ENCODE peak calls at places on chromosomes 1 and 21, in ten cellular contexts. One of them, this sample, is unnamed.

GRCh38 chr21:18298228-18298627 is 53.6 kb downstream of the CHODL start:
- DNase-seq in activated CD4-positive, alpha-beta T cell treated with anti-CD3 and anti-CD28 coated beads, Interleukin-2, amount 50 U/mL, for 48 hours: no peak
- DNase-seq in kidney epithelial cell: no peak
- DNase-seq in NCI-H1417: peak
- DNase-seq in ACHN: no peak
- DNase-seq in left cardiac atrium: no peak
- DNase-seq in memory B cell: no peak
- DNase-seq in T follicular helper cell: no peak
- DNase-seq in SK-N-DZ: no peak
- DNase-seq in HuH-7: no peak
- DNase-seq in this sample: no peak

GRCh38 chr1:39981957-39982356 is 27.0 kb downstream of the MFSD2A start:
- DNase-seq in activated CD4-positive, alpha-beta T cell treated with anti-CD3 and anti-CD28 coated beads, Interleukin-2, amount 50 U/mL, for 48 hours: no peak
- DNase-seq in kidney epithelial cell: peak
- DNase-seq in NCI-H1417: no peak
- DNase-seq in ACHN: peak
- DNase-seq in left cardiac atrium: no peak
- DNase-seq in memory B cell: no peak
- DNase-seq in T follicular helper cell: no peak
- DNase-seq in SK-N-DZ: no peak
- DNase-seq in HuH-7: no peak
- DNase-seq in this sample: peak

GRCh38 chr21:28447453-28447852 is 545.2 kb downstream of the LTN1 start:
- DNase-seq in activated CD4-positive, alpha-beta T cell treated with anti-CD3 and anti-CD28 coated beads, Interleukin-2, amount 50 U/mL, for 48 hours: no peak
- DNase-seq in kidney epithelial cell: no peak
- DNase-seq in NCI-H1417: no peak
- DNase-seq in ACHN: no peak
- DNase-seq in left cardiac atrium: no peak
- DNase-seq in memory B cell: no peak
- DNase-seq in T follicular helper cell: no peak
- DNase-seq in SK-N-DZ: no peak
- DNase-seq in HuH-7: no peak
- DNase-seq in this sample: no peak

GRCh38 chr1:110927484-110928075 is 36.1 kb downstream of the LRIF1 start:
- DNase-seq in activated CD4-positive, alpha-beta T cell treated with anti-CD3 and anti-CD28 coated beads, Interleukin-2, amount 50 U/mL, for 48 hours: no peak
- DNase-seq in kidney epithelial cell: no peak
- DNase-seq in NCI-H1417: no peak
- DNase-seq in ACHN: peak
- DNase-seq in left cardiac atrium: no peak
- DNase-seq in memory B cell: no peak
- DNase-seq in T follicular helper cell: no peak
- DNase-seq in SK-N-DZ: no peak
- DNase-seq in HuH-7: no peak
- DNase-seq in this sample: peak

GRCh38 chr1:234990874-234991801 is 137.5 kb downstream of the TOMM20 start:
- DNase-seq in activated CD4-positive, alpha-beta T cell treated with anti-CD3 and anti-CD28 coated beads, Interleukin-2, amount 50 U/mL, for 48 hours: no peak
- DNase-seq in kidney epithelial cell: no peak
- DNase-seq in NCI-H1417: no peak
- DNase-seq in ACHN: no peak
- DNase-seq in left cardiac atrium: no peak
- DNase-seq in memory B cell: no peak
- DNase-seq in T follicular helper cell: no peak
- DNase-seq in SK-N-DZ: no peak
- DNase-seq in HuH-7: no peak
- DNase-seq in this sample: no peak

GRCh38 chr1:225980005-225980404 is 19.1 kb downstream of the SDE2 start:
- DNase-seq in activated CD4-positive, alpha-beta T cell treated with anti-CD3 and anti-CD28 coated beads, Interleukin-2, amount 50 U/mL, for 48 hours: no peak
- DNase-seq in kidney epithelial cell: no peak
- DNase-seq in NCI-H1417: no peak
- DNase-seq in ACHN: no peak
- DNase-seq in left cardiac atrium: no peak
- DNase-seq in memory B cell: no peak
- DNase-seq in T follicular helper cell: no peak
- DNase-seq in SK-N-DZ: no peak
- DNase-seq in HuH-7: no peak
- DNase-seq in this sample: no peak

GRCh38 chr21:33380483-33380998 is 22.7 kb upstream of the IFNGR2 start:
- DNase-seq in activated CD4-positive, alpha-beta T cell treated with anti-CD3 and anti-CD28 coated beads, Interleukin-2, amount 50 U/mL, for 48 hours: peak
- DNase-seq in kidney epithelial cell: peak
- DNase-seq in NCI-H1417: no peak
- DNase-seq in ACHN: peak
- DNase-seq in left cardiac atrium: peak
- DNase-seq in memory B cell: peak
- DNase-seq in T follicular helper cell: peak
- DNase-seq in SK-N-DZ: no peak
- DNase-seq in HuH-7: no peak
- DNase-seq in this sample: peak

GRCh38 chr1:162541619-162542141 is 19.8 kb upstream of the UAP1 start:
- DNase-seq in activated CD4-positive, alpha-beta T cell treated with anti-CD3 and anti-CD28 coated beads, Interleukin-2, amount 50 U/mL, for 48 hours: no peak
- DNase-seq in kidney epithelial cell: peak
- DNase-seq in NCI-H1417: no peak
- DNase-seq in ACHN: peak
- DNase-seq in left cardiac atrium: peak
- DNase-seq in memory B cell: no peak
- DNase-seq in T follicular helper cell: no peak
- DNase-seq in SK-N-DZ: no peak
- DNase-seq in HuH-7: no peak
- DNase-seq in this sample: peak

GRCh38 chr21:42988234-42988965 is 14.0 kb downstream of the PKNOX1 start:
- DNase-seq in activated CD4-positive, alpha-beta T cell treated with anti-CD3 and anti-CD28 coated beads, Interleukin-2, amount 50 U/mL, for 48 hours: no peak
- DNase-seq in kidney epithelial cell: no peak
- DNase-seq in NCI-H1417: no peak
- DNase-seq in ACHN: no peak
- DNase-seq in left cardiac atrium: no peak
- DNase-seq in memory B cell: no peak
- DNase-seq in T follicular helper cell: no peak
- DNase-seq in SK-N-DZ: no peak
- DNase-seq in HuH-7: no peak
- DNase-seq in this sample: no peak